ENCODE peak calls at places on chromosome 10, in five cellular contexts. One of them, this sample, is unnamed.

GRCh38 chr10:51244308-51244707 is 170.0 kb downstream of the PRKG1 start:
- DNase-seq in aorta: no peak
- DNase-seq in pancreas: no peak
- DNase-seq in astrocyte of the spinal cord: no peak
- DNase-seq in small intestine: no peak
- DNase-seq in this sample: no peak

GRCh38 chr10:5659702-5660528 is 6.5 kb downstream of the ASB13 start:
- DNase-seq in small intestine: peak
- DNase-seq in pancreas: peak
- DNase-seq in aorta: peak
- DNase-seq in astrocyte of the spinal cord: peak
- DNase-seq in this sample: peak

GRCh38 chr10:106147050-106147449 is 1017.5 kb downstream of the SORCS1 start:
- DNase-seq in small intestine: no peak
- DNase-seq in astrocyte of the spinal cord: no peak
- DNase-seq in pancreas: no peak
- DNase-seq in aorta: no peak
- DNase-seq in this sample: no peak

GRCh38 chr10:80252296-80252887 is 37.1 kb downstream of the MAT1A start:
- DNase-seq in astrocyte of the spinal cord: no peak
- DNase-seq in small intestine: no peak
- DNase-seq in pancreas: no peak
- DNase-seq in aorta: no peak
- DNase-seq in this sample: peak

GRCh38 chr10:112202561-112203241 is 19.1 kb upstream of the GPAM start:
- DNase-seq in astrocyte of the spinal cord: no peak
- DNase-seq in small intestine: no peak
- DNase-seq in pancreas: no peak
- DNase-seq in aorta: no peak
- DNase-seq in this sample: no peak

GRCh38 chr10:127928021-127928806 is 21.3 kb downstream of the PTPRE start:
- DNase-seq in pancreas: no peak
- DNase-seq in astrocyte of the spinal cord: peak
- DNase-seq in aorta: no peak
- DNase-seq in small intestine: no peak
- DNase-seq in this sample: no peak

GRCh38 chr10:5196613-5197234 is at the start of gene AKR1C4:
- DNase-seq in astrocyte of the spinal cord: no peak
- DNase-seq in small intestine: peak
- DNase-seq in aorta: no peak
- DNase-seq in pancreas: no peak
- DNase-seq in this sample: no peak

GRCh38 chr10:5354068-5354467 is 10.7 kb upstream of the UCN3 start:
- DNase-seq in aorta: no peak
- DNase-seq in small intestine: no peak
- DNase-seq in pancreas: no peak
- DNase-seq in astrocyte of the spinal cord: no peak
- DNase-seq in this sample: no peak

GRCh38 chr10:77669892-77670291 is 32.3 kb upstream of the KCNMA1 start:
- DNase-seq in pancreas: no peak
- DNase-seq in small intestine: no peak
- DNase-seq in astrocyte of the spinal cord: no peak
- DNase-seq in aorta: no peak
- DNase-seq in this sample: no peak

GRCh38 chr10:25815999-25816768 is 117.8 kb upstream of the MYO3A start:
- DNase-seq in aorta: no peak
- DNase-seq in small intestine: no peak
- DNase-seq in pancreas: no peak
- DNase-seq in astrocyte of the spinal cord: peak
- DNase-seq in this sample: no peak

GRCh38 chr10:970311-971149 is 17.7 kb upstream of the GTPBP4 start:
- DNase-seq in pancreas: peak
- DNase-seq in small intestine: peak
- DNase-seq in astrocyte of the spinal cord: no peak
- DNase-seq in aorta: no peak
- DNase-seq in this sample: no peak

GRCh38 chr10:972763-973162 is 15.5 kb upstream of the GTPBP4 start:
- DNase-seq in pancreas: no peak
- DNase-seq in aorta: no peak
- DNase-seq in small intestine: no peak
- DNase-seq in astrocyte of the spinal cord: no peak
- DNase-seq in this sample: no peak

GRCh38 chr10:971150-971542 is 17.1 kb upstream of the GTPBP4 start:
- DNase-seq in aorta: peak
- DNase-seq in astrocyte of the spinal cord: no peak
- DNase-seq in small intestine: no peak
- DNase-seq in pancreas: no peak
- DNase-seq in this sample: no peak

GRCh38 chr10:969473-970150 is 18.6 kb upstream of the GTPBP4 start:
- DNase-seq in astrocyte of the spinal cord: no peak
- DNase-seq in small intestine: no peak
- DNase-seq in pancreas: no peak
- DNase-seq in aorta: no peak
- DNase-seq in this sample: no peak

DNA sequence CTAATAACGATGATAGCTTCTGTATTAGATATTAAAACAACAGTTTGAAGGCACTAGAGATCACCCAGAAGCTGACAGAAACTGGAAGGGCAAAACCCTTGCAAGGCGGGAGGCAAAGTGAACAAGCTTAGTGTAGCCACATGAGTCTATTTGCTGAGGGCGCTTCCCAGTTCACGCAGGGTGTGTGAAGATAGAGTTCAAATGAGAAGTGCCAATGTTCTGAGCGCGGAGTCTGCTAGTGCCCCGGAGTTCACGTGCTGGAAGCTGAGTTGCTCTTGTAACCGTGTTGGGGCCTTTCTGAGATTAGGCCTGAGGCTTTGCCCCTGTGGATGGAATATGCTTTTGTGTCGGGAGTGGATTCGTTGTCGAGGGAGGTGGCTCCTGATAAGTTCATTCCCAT is 16.6 kb upstream of the GTPBP4 start:
- DNase-seq in small intestine: peak
- DNase-seq in pancreas: no peak
- DNase-seq in aorta: no peak
- DNase-seq in astrocyte of the spinal cord: no peak
- DNase-seq in this sample: no peak
- H3K4me3 ChIP-seq in small intestine: no peak
- H3K4me3 ChIP-seq in pancreas: no peak
- H3K4me3 ChIP-seq in aorta: no peak
- H3K4me3 ChIP-seq in astrocyte of the spinal cord: no peak
- H3K4me3 ChIP-seq in this sample: no peak

DNA sequence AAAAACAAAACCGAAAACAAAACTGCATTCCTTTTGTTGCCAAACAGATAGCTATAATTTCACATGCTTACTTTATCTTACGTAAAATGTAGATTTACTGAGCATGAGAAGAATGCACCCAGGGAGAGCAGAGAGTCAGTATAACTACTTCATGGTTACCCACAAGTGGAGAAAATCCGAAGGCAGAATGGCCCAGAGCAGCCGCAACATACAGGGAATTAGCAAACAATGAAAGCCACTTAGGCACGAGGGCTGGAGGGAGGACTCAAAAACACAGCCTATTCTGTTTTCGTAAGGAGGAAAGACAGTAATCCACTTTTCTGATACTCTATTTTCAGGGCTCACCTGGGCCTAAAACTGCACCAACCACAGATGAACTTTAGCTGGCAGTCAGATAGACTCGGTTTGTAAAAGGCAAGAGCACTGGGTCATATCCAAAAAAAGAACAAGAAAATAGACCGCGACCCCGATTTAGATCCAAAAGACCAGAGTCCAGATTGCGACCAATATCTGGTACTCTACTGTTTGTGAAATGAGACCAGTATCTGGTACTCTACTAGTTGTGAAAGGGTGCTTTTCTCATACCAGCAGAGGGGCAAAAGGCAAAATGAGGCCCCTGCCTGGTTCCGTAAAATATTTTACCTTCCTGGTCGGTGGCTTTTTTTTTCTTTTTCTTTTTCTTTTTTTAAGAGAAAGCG is 1.3 kb downstream of the ITPRIP start:
- DNase-seq in aorta: no peak
- DNase-seq in small intestine: peak
- DNase-seq in astrocyte of the spinal cord: peak
- DNase-seq in pancreas: no peak
- DNase-seq in this sample: no peak
- H3K4me3 ChIP-seq in aorta: peak
- H3K4me3 ChIP-seq in small intestine: peak
- H3K4me3 ChIP-seq in astrocyte of the spinal cord: peak
- H3K4me3 ChIP-seq in pancreas: peak
- H3K4me3 ChIP-seq in this sample: peak

DNA sequence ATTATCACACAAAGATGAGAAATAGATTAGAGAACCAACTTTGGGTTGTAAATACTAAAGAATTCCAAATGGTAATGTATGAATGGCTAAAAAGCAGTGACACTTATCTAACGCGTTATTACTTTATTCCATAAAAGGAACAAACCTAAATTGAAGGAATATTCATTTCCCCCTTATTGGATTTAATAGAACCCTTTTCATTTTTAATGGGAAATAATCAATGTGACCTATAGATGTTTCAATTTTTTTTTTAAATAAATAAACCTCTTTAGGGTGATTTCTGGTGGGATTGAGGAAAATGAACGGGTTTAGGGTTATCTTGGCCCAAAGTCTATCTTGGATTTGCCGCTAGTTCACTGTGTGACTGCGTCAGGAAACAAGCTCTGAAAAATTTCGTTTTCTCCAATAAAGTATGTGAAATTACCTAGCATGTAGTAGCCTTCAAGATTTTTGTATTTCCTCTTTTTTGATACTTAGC is 1.9 kb upstream of the ACBD5 start:
- DNase-seq in astrocyte of the spinal cord: no peak
- DNase-seq in pancreas: no peak
- DNase-seq in small intestine: no peak
- DNase-seq in aorta: no peak
- DNase-seq in this sample: no peak
- H3K4me3 ChIP-seq in astrocyte of the spinal cord: peak
- H3K4me3 ChIP-seq in pancreas: peak
- H3K4me3 ChIP-seq in small intestine: peak
- H3K4me3 ChIP-seq in aorta: peak
- H3K4me3 ChIP-seq in this sample: peak

GRCh38 chr10:34539533-34540315 is 275.4 kb downstream of the PARD3 start:
- DNase-seq in aorta: no peak
- DNase-seq in pancreas: no peak
- DNase-seq in small intestine: peak
- DNase-seq in astrocyte of the spinal cord: no peak
- DNase-seq in this sample: no peak
- H3K4me3 ChIP-seq in aorta: no peak
- H3K4me3 ChIP-seq in pancreas: no peak
- H3K4me3 ChIP-seq in small intestine: peak
- H3K4me3 ChIP-seq in astrocyte of the spinal cord: no peak
- H3K4me3 ChIP-seq in this sample: peak

GRCh38 chr10:59900044-59900727 is 6.2 kb downstream of the CCDC6 start:
- DNase-seq in small intestine: peak
- DNase-seq in astrocyte of the spinal cord: no peak
- DNase-seq in pancreas: no peak
- DNase-seq in aorta: no peak
- DNase-seq in this sample: no peak

GRCh38 chr10:59904431-59905065 is 1.8 kb downstream of the CCDC6 start:
- DNase-seq in small intestine: no peak
- DNase-seq in astrocyte of the spinal cord: no peak
- DNase-seq in aorta: no peak
- DNase-seq in pancreas: no peak
- DNase-seq in this sample: no peak

GRCh38 chr10:59898125-59898835 is 8.1 kb downstream of the CCDC6 start:
- DNase-seq in small intestine: no peak
- DNase-seq in pancreas: no peak
- DNase-seq in aorta: no peak
- DNase-seq in astrocyte of the spinal cord: no peak
- DNase-seq in this sample: no peak

GRCh38 chr10:59903871-59904270 is 2.5 kb downstream of the CCDC6 start:
- DNase-seq in pancreas: no peak
- DNase-seq in aorta: no peak
- DNase-seq in small intestine: no peak
- DNase-seq in astrocyte of the spinal cord: peak
- DNase-seq in this sample: no peak

GRCh38 chr10:59901481-59901880 is 4.9 kb downstream of the CCDC6 start:
- DNase-seq in astrocyte of the spinal cord: no peak
- DNase-seq in aorta: no peak
- DNase-seq in pancreas: no peak
- DNase-seq in small intestine: peak
- DNase-seq in this sample: no peak
- H3K4me3 ChIP-seq in astrocyte of the spinal cord: no peak
- H3K4me3 ChIP-seq in aorta: no peak
- H3K4me3 ChIP-seq in pancreas: no peak
- H3K4me3 ChIP-seq in small intestine: no peak
- H3K4me3 ChIP-seq in this sample: no peak

GRCh38 chr10:116740971-116741370 is 1.4 kb downstream of the HSPA12A start:
- DNase-seq in aorta: no peak
- DNase-seq in astrocyte of the spinal cord: no peak
- DNase-seq in small intestine: no peak
- DNase-seq in pancreas: no peak
- DNase-seq in this sample: no peak
- H3K4me3 ChIP-seq in aorta: no peak
- H3K4me3 ChIP-seq in astrocyte of the spinal cord: no peak
- H3K4me3 ChIP-seq in small intestine: no peak
- H3K4me3 ChIP-seq in pancreas: peak
- H3K4me3 ChIP-seq in this sample: peak

This sample was measured in skeletal muscle cell.